ENCODE peak calls at places on chromosomes 4 and X, in eight cellular contexts. One of them, this sample, is unnamed.

GRCh38 chrX:45517090-45517973 is 316.7 kb upstream of the DIPK2B start:
- DNase-seq in LoVo: no peak
- DNase-seq in activated naive CD4-positive, alpha-beta T cell treated with anti-CD3 and anti-CD28 coated beads for 36 hours: no peak
- DNase-seq in upper lobe of right lung: no peak
- DNase-seq in NCI-H510A: no peak
- DNase-seq in AG09309: no peak
- DNase-seq in mucosa of gallbladder: no peak
- DNase-seq in activated CD8-positive, alpha-beta memory T cell treated with anti-CD3 and anti-CD28 coated beads for 48 hours: no peak
- DNase-seq in this sample: no peak

GRCh38 chrX:125193921-125194320 is 125.8 kb upstream of the TEX13C start:
- DNase-seq in activated naive CD4-positive, alpha-beta T cell treated with anti-CD3 and anti-CD28 coated beads for 36 hours: no peak
- DNase-seq in mucosa of gallbladder: no peak
- DNase-seq in upper lobe of right lung: no peak
- DNase-seq in activated CD8-positive, alpha-beta memory T cell treated with anti-CD3 and anti-CD28 coated beads for 48 hours: no peak
- DNase-seq in NCI-H510A: no peak
- DNase-seq in AG09309: no peak
- DNase-seq in LoVo: no peak
- DNase-seq in this sample: no peak

GRCh38 chr4:183554346-183554686 is 49.5 kb downstream of the ING2 start:
- DNase-seq in LoVo: no peak
- DNase-seq in mucosa of gallbladder: no peak
- DNase-seq in activated naive CD4-positive, alpha-beta T cell treated with anti-CD3 and anti-CD28 coated beads for 36 hours: no peak
- DNase-seq in activated CD8-positive, alpha-beta memory T cell treated with anti-CD3 and anti-CD28 coated beads for 48 hours: no peak
- DNase-seq in upper lobe of right lung: no peak
- DNase-seq in NCI-H510A: no peak
- DNase-seq in AG09309: no peak
- DNase-seq in this sample: no peak

GRCh38 chr4:18686338-18687039 is 664.9 kb upstream of the LCORL start:
- DNase-seq in activated CD8-positive, alpha-beta memory T cell treated with anti-CD3 and anti-CD28 coated beads for 48 hours: no peak
- DNase-seq in upper lobe of right lung: no peak
- DNase-seq in NCI-H510A: no peak
- DNase-seq in LoVo: no peak
- DNase-seq in AG09309: no peak
- DNase-seq in activated naive CD4-positive, alpha-beta T cell treated with anti-CD3 and anti-CD28 coated beads for 36 hours: no peak
- DNase-seq in mucosa of gallbladder: no peak
- DNase-seq in this sample: no peak

GRCh38 chr4:55615008-55615407 is 21.1 kb downstream of the NMU start:
- DNase-seq in NCI-H510A: no peak
- DNase-seq in AG09309: no peak
- DNase-seq in LoVo: no peak
- DNase-seq in activated CD8-positive, alpha-beta memory T cell treated with anti-CD3 and anti-CD28 coated beads for 48 hours: no peak
- DNase-seq in upper lobe of right lung: no peak
- DNase-seq in activated naive CD4-positive, alpha-beta T cell treated with anti-CD3 and anti-CD28 coated beads for 36 hours: no peak
- DNase-seq in mucosa of gallbladder: no peak
- DNase-seq in this sample: no peak

GRCh38 chr4:127250577-127250976 is 382.2 kb upstream of the INTU start:
- DNase-seq in LoVo: no peak
- DNase-seq in upper lobe of right lung: no peak
- DNase-seq in activated naive CD4-positive, alpha-beta T cell treated with anti-CD3 and anti-CD28 coated beads for 36 hours: no peak
- DNase-seq in NCI-H510A: no peak
- DNase-seq in AG09309: no peak
- DNase-seq in activated CD8-positive, alpha-beta memory T cell treated with anti-CD3 and anti-CD28 coated beads for 48 hours: no peak
- DNase-seq in mucosa of gallbladder: no peak
- DNase-seq in this sample: no peak

GRCh38 chrX:65731684-65732289 is 64.3 kb downstream of the MSN start:
- DNase-seq in activated naive CD4-positive, alpha-beta T cell treated with anti-CD3 and anti-CD28 coated beads for 36 hours: no peak
- DNase-seq in upper lobe of right lung: no peak
- DNase-seq in LoVo: no peak
- DNase-seq in NCI-H510A: no peak
- DNase-seq in mucosa of gallbladder: no peak
- DNase-seq in AG09309: no peak
- DNase-seq in activated CD8-positive, alpha-beta memory T cell treated with anti-CD3 and anti-CD28 coated beads for 48 hours: no peak
- DNase-seq in this sample: no peak

GRCh38 chrX:150548684-150549083 is 19.7 kb upstream of the MTM1 start:
- DNase-seq in activated CD8-positive, alpha-beta memory T cell treated with anti-CD3 and anti-CD28 coated beads for 48 hours: no peak
- DNase-seq in mucosa of gallbladder: no peak
- DNase-seq in activated naive CD4-positive, alpha-beta T cell treated with anti-CD3 and anti-CD28 coated beads for 36 hours: no peak
- DNase-seq in upper lobe of right lung: no peak
- DNase-seq in LoVo: no peak
- DNase-seq in AG09309: no peak
- DNase-seq in NCI-H510A: no peak
- DNase-seq in this sample: no peak

GRCh38 chrX:317424-318067 is 1.1 kb downstream of the GTPBP6 start:
- DNase-seq in upper lobe of right lung: no peak
- DNase-seq in AG09309: no peak
- DNase-seq in mucosa of gallbladder: no peak
- DNase-seq in activated CD8-positive, alpha-beta memory T cell treated with anti-CD3 and anti-CD28 coated beads for 48 hours: no peak
- DNase-seq in NCI-H510A: no peak
- DNase-seq in activated naive CD4-positive, alpha-beta T cell treated with anti-CD3 and anti-CD28 coated beads for 36 hours: no peak
- DNase-seq in LoVo: no peak
- DNase-seq in this sample: no peak

GRCh38 chrX:149074429-149074828 is 430.7 kb downstream of the IDS start:
- DNase-seq in AG09309: no peak
- DNase-seq in activated naive CD4-positive, alpha-beta T cell treated with anti-CD3 and anti-CD28 coated beads for 36 hours: peak; percentile 56
- DNase-seq in NCI-H510A: no peak
- DNase-seq in upper lobe of right lung: no peak
- DNase-seq in mucosa of gallbladder: no peak
- DNase-seq in LoVo: no peak
- DNase-seq in activated CD8-positive, alpha-beta memory T cell treated with anti-CD3 and anti-CD28 coated beads for 48 hours: no peak
- DNase-seq in this sample: no peak

GRCh38 chrX:24577091-24577490 is 70.1 kb downstream of the PCYT1B start:
- DNase-seq in LoVo: no peak
- DNase-seq in upper lobe of right lung: no peak
- DNase-seq in activated CD8-positive, alpha-beta memory T cell treated with anti-CD3 and anti-CD28 coated beads for 48 hours: no peak
- DNase-seq in mucosa of gallbladder: no peak
- DNase-seq in NCI-H510A: no peak
- DNase-seq in activated naive CD4-positive, alpha-beta T cell treated with anti-CD3 and anti-CD28 coated beads for 36 hours: no peak
- DNase-seq in AG09309: no peak
- DNase-seq in this sample: no peak

GRCh38 chrX:10467793-10468192 is 152.6 kb downstream of the MID1 start:
- DNase-seq in LoVo: no peak
- DNase-seq in activated CD8-positive, alpha-beta memory T cell treated with anti-CD3 and anti-CD28 coated beads for 48 hours: no peak
- DNase-seq in mucosa of gallbladder: no peak
- DNase-seq in upper lobe of right lung: no peak
- DNase-seq in activated naive CD4-positive, alpha-beta T cell treated with anti-CD3 and anti-CD28 coated beads for 36 hours: no peak
- DNase-seq in NCI-H510A: no peak
- DNase-seq in AG09309: no peak
- DNase-seq in this sample: no peak

GRCh38 chrX:46582964-46583363 is 9.4 kb downstream of the CHST7 start:
- DNase-seq in LoVo: no peak
- DNase-seq in activated CD8-positive, alpha-beta memory T cell treated with anti-CD3 and anti-CD28 coated beads for 48 hours: no peak
- DNase-seq in NCI-H510A: no peak
- DNase-seq in upper lobe of right lung: no peak
- DNase-seq in AG09309: peak; percentile 64
- DNase-seq in activated naive CD4-positive, alpha-beta T cell treated with anti-CD3 and anti-CD28 coated beads for 36 hours: no peak
- DNase-seq in mucosa of gallbladder: no peak
- DNase-seq in this sample: no peak

GRCh38 chrX:118523920-118524319 is 28.3 kb downstream of the DOCK11 start:
- DNase-seq in upper lobe of right lung: no peak
- DNase-seq in activated CD8-positive, alpha-beta memory T cell treated with anti-CD3 and anti-CD28 coated beads for 48 hours: no peak
- DNase-seq in LoVo: no peak
- DNase-seq in activated naive CD4-positive, alpha-beta T cell treated with anti-CD3 and anti-CD28 coated beads for 36 hours: peak; percentile 50
- DNase-seq in AG09309: no peak
- DNase-seq in mucosa of gallbladder: no peak
- DNase-seq in NCI-H510A: no peak
- DNase-seq in this sample: no peak

GRCh38 chrX:120653000-120653399 is 23.1 kb upstream of the C1GALT1C1 start:
- DNase-seq in mucosa of gallbladder: no peak
- DNase-seq in NCI-H510A: no peak
- DNase-seq in activated CD8-positive, alpha-beta memory T cell treated with anti-CD3 and anti-CD28 coated beads for 48 hours: no peak
- DNase-seq in activated naive CD4-positive, alpha-beta T cell treated with anti-CD3 and anti-CD28 coated beads for 36 hours: no peak
- DNase-seq in LoVo: no peak
- DNase-seq in upper lobe of right lung: no peak
- DNase-seq in AG09309: no peak
- DNase-seq in this sample: no peak

GRCh38 chr4:132276989-132277388 is 872.1 kb upstream of the PCDH10 start:
- DNase-seq in upper lobe of right lung: no peak
- DNase-seq in AG09309: no peak
- DNase-seq in activated CD8-positive, alpha-beta memory T cell treated with anti-CD3 and anti-CD28 coated beads for 48 hours: no peak
- DNase-seq in mucosa of gallbladder: no peak
- DNase-seq in activated naive CD4-positive, alpha-beta T cell treated with anti-CD3 and anti-CD28 coated beads for 36 hours: no peak
- DNase-seq in LoVo: no peak
- DNase-seq in NCI-H510A: no peak
- DNase-seq in this sample: no peak

GRCh38 chr4:124515591-124515990 is 196.9 kb downstream of the ANKRD50 start:
- DNase-seq in activated CD8-positive, alpha-beta memory T cell treated with anti-CD3 and anti-CD28 coated beads for 48 hours: no peak
- DNase-seq in AG09309: no peak
- DNase-seq in LoVo: no peak
- DNase-seq in activated naive CD4-positive, alpha-beta T cell treated with anti-CD3 and anti-CD28 coated beads for 36 hours: no peak
- DNase-seq in mucosa of gallbladder: no peak
- DNase-seq in upper lobe of right lung: no peak
- DNase-seq in NCI-H510A: no peak
- DNase-seq in this sample: no peak

GRCh38 chr4:159296061-159296460 is 193.2 kb downstream of the RAPGEF2 start:
- DNase-seq in activated CD8-positive, alpha-beta memory T cell treated with anti-CD3 and anti-CD28 coated beads for 48 hours: no peak
- DNase-seq in mucosa of gallbladder: no peak
- DNase-seq in NCI-H510A: no peak
- DNase-seq in activated naive CD4-positive, alpha-beta T cell treated with anti-CD3 and anti-CD28 coated beads for 36 hours: no peak
- DNase-seq in AG09309: no peak
- DNase-seq in upper lobe of right lung: no peak
- DNase-seq in LoVo: peak; percentile 40
- DNase-seq in this sample: no peak

GRCh38 chrX:134010690-134011089 is 25.3 kb upstream of the GPC3 start:
- DNase-seq in activated CD8-positive, alpha-beta memory T cell treated with anti-CD3 and anti-CD28 coated beads for 48 hours: no peak
- DNase-seq in NCI-H510A: no peak
- DNase-seq in activated naive CD4-positive, alpha-beta T cell treated with anti-CD3 and anti-CD28 coated beads for 36 hours: no peak
- DNase-seq in mucosa of gallbladder: no peak
- DNase-seq in AG09309: no peak
- DNase-seq in upper lobe of right lung: no peak
- DNase-seq in LoVo: no peak
- DNase-seq in this sample: no peak

GRCh38 chr4:6920174-6920573 is 10.5 kb downstream of the TBC1D14 start:
- DNase-seq in activated naive CD4-positive, alpha-beta T cell treated with anti-CD3 and anti-CD28 coated beads for 36 hours: no peak
- DNase-seq in LoVo: no peak
- DNase-seq in NCI-H510A: peak; percentile 48
- DNase-seq in AG09309: no peak
- DNase-seq in mucosa of gallbladder: no peak
- DNase-seq in activated CD8-positive, alpha-beta memory T cell treated with anti-CD3 and anti-CD28 coated beads for 48 hours: no peak
- DNase-seq in upper lobe of right lung: peak; percentile 85
- DNase-seq in this sample: no peak

GRCh38 chr4:171532968-171533367 is 280.2 kb upstream of the GALNTL6 start:
- DNase-seq in activated naive CD4-positive, alpha-beta T cell treated with anti-CD3 and anti-CD28 coated beads for 36 hours: no peak
- DNase-seq in mucosa of gallbladder: no peak
- DNase-seq in AG09309: no peak
- DNase-seq in LoVo: no peak
- DNase-seq in activated CD8-positive, alpha-beta memory T cell treated with anti-CD3 and anti-CD28 coated beads for 48 hours: no peak
- DNase-seq in NCI-H510A: no peak
- DNase-seq in upper lobe of right lung: no peak
- DNase-seq in this sample: no peak

GRCh38 chr4:3708611-3709010 is 57.6 kb upstream of the ADRA2C start:
- DNase-seq in upper lobe of right lung: no peak
- DNase-seq in AG09309: no peak
- DNase-seq in mucosa of gallbladder: no peak
- DNase-seq in LoVo: no peak
- DNase-seq in activated naive CD4-positive, alpha-beta T cell treated with anti-CD3 and anti-CD28 coated beads for 36 hours: no peak
- DNase-seq in activated CD8-positive, alpha-beta memory T cell treated with anti-CD3 and anti-CD28 coated beads for 48 hours: no peak
- DNase-seq in NCI-H510A: no peak
- DNase-seq in this sample: no peak

GRCh38 chr4:5992171-5993062 is 25.8 kb downstream of the C4orf50 start:
- DNase-seq in mucosa of gallbladder: no peak
- DNase-seq in AG09309: no peak
- DNase-seq in activated naive CD4-positive, alpha-beta T cell treated with anti-CD3 and anti-CD28 coated beads for 36 hours: no peak
- DNase-seq in NCI-H510A: no peak
- DNase-seq in upper lobe of right lung: peak; percentile 55
- DNase-seq in LoVo: no peak
- DNase-seq in activated CD8-positive, alpha-beta memory T cell treated with anti-CD3 and anti-CD28 coated beads for 48 hours: no peak
- DNase-seq in this sample: no peak

GRCh38 chr4:152680988-152681731 is 1.4 kb upstream of the TMEM154 start:
- DNase-seq in LoVo: no peak
- DNase-seq in mucosa of gallbladder: no peak
- DNase-seq in NCI-H510A: no peak
- DNase-seq in activated naive CD4-positive, alpha-beta T cell treated with anti-CD3 and anti-CD28 coated beads for 36 hours: peak; percentile 54
- DNase-seq in activated CD8-positive, alpha-beta memory T cell treated with anti-CD3 and anti-CD28 coated beads for 48 hours: no peak
- DNase-seq in upper lobe of right lung: no peak
- DNase-seq in AG09309: no peak
- DNase-seq in this sample: no peak

GRCh38 chrX:103012945-103013344 is 51.0 kb downstream of the BEX1 start:
- DNase-seq in AG09309: peak; percentile 28
- DNase-seq in NCI-H510A: no peak
- DNase-seq in upper lobe of right lung: no peak
- DNase-seq in activated naive CD4-positive, alpha-beta T cell treated with anti-CD3 and anti-CD28 coated beads for 36 hours: no peak
- DNase-seq in LoVo: no peak
- DNase-seq in activated CD8-positive, alpha-beta memory T cell treated with anti-CD3 and anti-CD28 coated beads for 48 hours: no peak
- DNase-seq in mucosa of gallbladder: no peak
- DNase-seq in this sample: no peak